ENCODE peak calls at places on chromosomes 3 and 15, in eight cellular contexts. One of them, this sample, is unnamed. For H3K9me3 and H3K9me2, the result is how much of the 10 kb centered on the place peaks cover.

GRCh38 chr3:16132190-16132589 is 42.3 kb upstream of the GALNT15 start:
- DNase-seq in PC-9: no peak
- DNase-seq in HCT116: no peak
- DNase-seq in hepatocyte: no peak
- DNase-seq in GM23248: no peak
- DNase-seq in PC-3: no peak
- DNase-seq in MM.1S: no peak
- DNase-seq in Karpas-422: peak
- DNase-seq in this sample: no peak

GRCh38 chr3:196979545-196979944 is 10.9 kb upstream of the PIGZ start:
- DNase-seq in PC-9: no peak
- DNase-seq in GM23248: peak
- DNase-seq in Karpas-422: no peak
- DNase-seq in PC-3: no peak
- DNase-seq in hepatocyte: peak
- DNase-seq in HCT116: no peak
- DNase-seq in MM.1S: no peak
- DNase-seq in this sample: no peak

GRCh38 chr3:187667526-187667925 is 2.7 kb downstream of the SST start:
- DNase-seq in PC-9: no peak
- DNase-seq in MM.1S: no peak
- DNase-seq in HCT116: no peak
- DNase-seq in GM23248: no peak
- DNase-seq in Karpas-422: no peak
- DNase-seq in hepatocyte: no peak
- DNase-seq in PC-3: no peak
- DNase-seq in this sample: no peak

GRCh38 chr3:43181202-43181910 is 75.5 kb upstream of the POMGNT2 start:
- DNase-seq in HCT116: no peak
- DNase-seq in hepatocyte: no peak
- DNase-seq in MM.1S: no peak
- DNase-seq in PC-9: peak
- DNase-seq in Karpas-422: no peak
- DNase-seq in PC-3: peak
- DNase-seq in GM23248: no peak
- DNase-seq in this sample: no peak

GRCh38 chr15:98954411-98954810 is 53.2 kb downstream of the PGPEP1L start:
- DNase-seq in GM23248: peak
- DNase-seq in PC-9: no peak
- DNase-seq in HCT116: no peak
- DNase-seq in PC-3: no peak
- DNase-seq in Karpas-422: no peak
- DNase-seq in MM.1S: no peak
- DNase-seq in hepatocyte: no peak
- DNase-seq in this sample: no peak

GRCh38 chr15:36605626-36606263 is 26.3 kb downstream of the CDIN1 start:
- DNase-seq in hepatocyte: no peak
- DNase-seq in Karpas-422: no peak
- DNase-seq in PC-3: no peak
- DNase-seq in GM23248: no peak
- DNase-seq in HCT116: no peak
- DNase-seq in PC-9: no peak
- DNase-seq in MM.1S: no peak
- DNase-seq in this sample: no peak

GRCh38 chr15:64092075-64092820 is 1.4 kb downstream of the CIAO2A start:
- DNase-seq in HCT116: no peak
- DNase-seq in GM23248: no peak
- DNase-seq in Karpas-422: peak
- DNase-seq in hepatocyte: no peak
- DNase-seq in MM.1S: peak
- DNase-seq in PC-9: no peak
- DNase-seq in PC-3: peak
- DNase-seq in this sample: peak

GRCh38 chr3:187709155-187709554 is 6.8 kb upstream of the RTP2 start:
- DNase-seq in hepatocyte: no peak
- DNase-seq in PC-3: peak
- DNase-seq in PC-9: no peak
- DNase-seq in Karpas-422: peak
- DNase-seq in GM23248: peak
- DNase-seq in MM.1S: no peak
- DNase-seq in HCT116: peak
- DNase-seq in this sample: peak

GRCh38 chr3:47019201-47019600 is 39.7 kb downstream of the NBEAL2 start:
- DNase-seq in Karpas-422: no peak
- DNase-seq in hepatocyte: no peak
- DNase-seq in PC-9: no peak
- DNase-seq in HCT116: no peak
- DNase-seq in PC-3: peak
- DNase-seq in GM23248: peak
- DNase-seq in MM.1S: no peak
- DNase-seq in this sample: no peak

GRCh38 chr15:62334581-62334980 is 169.5 kb upstream of the C2CD4B start:
- DNase-seq in PC-3: no peak
- DNase-seq in GM23248: no peak
- DNase-seq in PC-9: no peak
- DNase-seq in HCT116: no peak
- DNase-seq in Karpas-422: no peak
- DNase-seq in MM.1S: no peak
- DNase-seq in hepatocyte: no peak
- DNase-seq in this sample: no peak

GRCh38 chr3:71317749-71318458 is 265.6 kb downstream of the FOXP1 start:
- DNase-seq in PC-9: no peak
- DNase-seq in PC-3: no peak
- DNase-seq in HCT116: no peak
- DNase-seq in GM23248: peak
- DNase-seq in Karpas-422: peak
- DNase-seq in hepatocyte: no peak
- DNase-seq in MM.1S: no peak
- DNase-seq in this sample: peak

GRCh38 chr3:39284457-39284881 is 4.6 kb upstream of the CX3CR1 start:
- DNase-seq in PC-9: no peak
- DNase-seq in MM.1S: no peak
- DNase-seq in hepatocyte: no peak
- DNase-seq in Karpas-422: no peak
- DNase-seq in GM23248: no peak
- DNase-seq in HCT116: no peak
- DNase-seq in PC-3: no peak
- DNase-seq in this sample: no peak

GRCh38 chr3:156511987-156512677 is 42.8 kb downstream of the SSR3 start:
- DNase-seq in MM.1S: no peak
- DNase-seq in hepatocyte: no peak
- DNase-seq in PC-9: no peak
- DNase-seq in GM23248: no peak
- DNase-seq in PC-3: no peak
- DNase-seq in Karpas-422: no peak
- DNase-seq in HCT116: no peak
- DNase-seq in this sample: no peak

GRCh38 chr3:168165390-168166269 is 69.9 kb upstream of the GOLIM4 start:
- DNase-seq in PC-3: peak
- DNase-seq in Karpas-422: peak
- DNase-seq in MM.1S: peak
- DNase-seq in PC-9: peak
- DNase-seq in GM23248: peak
- DNase-seq in hepatocyte: peak
- DNase-seq in HCT116: peak
- DNase-seq in this sample: peak

GRCh38 chr15:50820808-50821382 is 55.4 kb upstream of the SPPL2A start:
- DNase-seq in PC-3: no peak
- DNase-seq in PC-9: no peak
- DNase-seq in Karpas-422: no peak
- DNase-seq in HCT116: no peak
- DNase-seq in hepatocyte: no peak
- DNase-seq in MM.1S: no peak
- DNase-seq in GM23248: no peak
- DNase-seq in this sample: no peak

GRCh38 chr3:4588410-4588809 is 95.3 kb downstream of the ITPR1 start:
- DNase-seq in PC-3: peak
- DNase-seq in GM23248: peak
- DNase-seq in PC-9: no peak
- DNase-seq in hepatocyte: peak
- DNase-seq in Karpas-422: no peak
- DNase-seq in MM.1S: no peak
- DNase-seq in HCT116: no peak
- DNase-seq in this sample: no peak

GRCh38 chr3:41907330-41908073 is 54.4 kb downstream of the ULK4 start:
- DNase-seq in PC-9: no peak
- DNase-seq in GM23248: peak
- DNase-seq in hepatocyte: no peak
- DNase-seq in MM.1S: no peak
- DNase-seq in Karpas-422: peak
- DNase-seq in HCT116: no peak
- DNase-seq in PC-3: peak
- DNase-seq in this sample: no peak

GRCh38 chr3:150495563-150496168 is 50.6 kb downstream of the SERP1 start:
- DNase-seq in Karpas-422: peak
- DNase-seq in PC-3: peak
- DNase-seq in MM.1S: peak
- DNase-seq in hepatocyte: peak
- DNase-seq in PC-9: no peak
- DNase-seq in GM23248: peak
- DNase-seq in HCT116: peak
- DNase-seq in this sample: peak

GRCh38 chr15:37452498-37452897 is 352.1 kb upstream of the MEIS2 start:
- DNase-seq in HCT116: no peak
- DNase-seq in hepatocyte: no peak
- DNase-seq in PC-9: no peak
- DNase-seq in PC-3: no peak
- DNase-seq in MM.1S: no peak
- DNase-seq in Karpas-422: no peak
- DNase-seq in GM23248: no peak
- DNase-seq in this sample: no peak

GRCh38 chr15:90716317-90716975 is 700 bp upstream of the BLM start:
- DNase-seq in PC-9: no peak
- DNase-seq in GM23248: peak
- DNase-seq in HCT116: no peak
- DNase-seq in PC-3: no peak
- DNase-seq in Karpas-422: peak
- DNase-seq in MM.1S: no peak
- DNase-seq in hepatocyte: no peak
- DNase-seq in this sample: peak

GRCh38 chr3:141769171-141769894 is 6.1 kb downstream of the GRK7 start:
- DNase-seq in PC-3: no peak
- DNase-seq in PC-9: no peak
- DNase-seq in HCT116: no peak
- DNase-seq in GM23248: peak
- DNase-seq in hepatocyte: no peak
- DNase-seq in MM.1S: no peak
- DNase-seq in Karpas-422: no peak
- DNase-seq in this sample: no peak

GRCh38 chr3:169117264-169117663 is 546.2 kb downstream of the MECOM start:
- DNase-seq in PC-9: no peak
- DNase-seq in GM23248: no peak
- DNase-seq in Karpas-422: no peak
- DNase-seq in HCT116: no peak
- DNase-seq in PC-3: no peak
- DNase-seq in MM.1S: no peak
- DNase-seq in hepatocyte: no peak
- DNase-seq in this sample: no peak

GRCh38 chr3:157282261-157283191 is 122.6 kb upstream of the CCNL1 start:
- DNase-seq in MM.1S: no peak
- DNase-seq in hepatocyte: peak
- DNase-seq in Karpas-422: no peak
- DNase-seq in PC-3: peak
- DNase-seq in GM23248: peak
- DNase-seq in HCT116: no peak
- DNase-seq in PC-9: peak
- DNase-seq in this sample: no peak

GRCh38 chr15:60212536-60212935 is 185.2 kb downstream of the ANXA2 start:
- DNase-seq in Karpas-422: peak
- DNase-seq in MM.1S: peak
- DNase-seq in PC-3: peak
- DNase-seq in HCT116: no peak
- DNase-seq in hepatocyte: no peak
- DNase-seq in GM23248: peak
- DNase-seq in PC-9: no peak
- DNase-seq in this sample: no peak

GRCh38 chr15:77731945-77732344 is 99.2 kb upstream of the LINGO1 start:
- DNase-seq in MM.1S: no peak
- DNase-seq in HCT116: no peak
- DNase-seq in GM23248: no peak
- DNase-seq in PC-3: no peak
- DNase-seq in hepatocyte: no peak
- DNase-seq in PC-9: no peak
- DNase-seq in Karpas-422: no peak
- DNase-seq in this sample: no peak

GRCh38 chr15:78906310-78906608 is 33.6 kb downstream of the MORF4L1 start:
- DNase-seq in hepatocyte: no peak
- DNase-seq in GM23248: peak
- DNase-seq in MM.1S: no peak
- DNase-seq in Karpas-422: no peak
- DNase-seq in HCT116: no peak
- DNase-seq in PC-3: peak
- DNase-seq in PC-9: peak
- DNase-seq in this sample: no peak
- H3K27ac ChIP-seq in hepatocyte: peak
- H3K27ac ChIP-seq in GM23248: peak
- H3K27ac ChIP-seq in MM.1S: no peak
- H3K27ac ChIP-seq in Karpas-422: no peak
- H3K27ac ChIP-seq in HCT116: no peak
- H3K27ac ChIP-seq in PC-3: peak
- H3K27ac ChIP-seq in PC-9: peak
- H3K27ac ChIP-seq in this sample: no peak

DNA sequence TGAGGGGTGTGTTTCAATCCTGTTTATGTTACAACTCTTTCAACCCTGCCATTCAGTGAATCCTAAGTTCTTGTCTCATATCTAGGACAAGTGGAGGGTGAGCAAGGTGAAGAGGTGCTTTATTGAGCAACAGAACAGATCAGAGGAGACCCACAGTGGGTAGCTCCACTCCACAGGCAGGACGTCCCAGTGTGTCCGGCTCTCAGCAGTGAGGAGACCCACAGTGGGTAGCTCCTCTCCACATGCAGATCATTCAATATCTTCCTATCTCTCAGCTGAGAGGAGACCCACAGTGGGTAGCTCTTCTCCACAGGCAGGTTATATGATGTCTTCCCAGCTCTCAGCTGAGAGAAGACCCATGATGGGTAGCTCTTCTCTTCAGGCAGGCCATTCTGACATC is 556.7 kb downstream of the SI start:
- DNase-seq in hepatocyte: no peak
- DNase-seq in MM.1S: no peak
- DNase-seq in PC-3: no peak
- DNase-seq in Karpas-422: no peak
- DNase-seq in HCT116: no peak
- DNase-seq in GM23248: no peak
- DNase-seq in PC-9: no peak
- DNase-seq in this sample: no peak
- H3K9me3 ChIP-seq in hepatocyte: under half
- H3K9me3 ChIP-seq in MM.1S: under half
- H3K9me3 ChIP-seq in PC-3: under half
- H3K9me3 ChIP-seq in Karpas-422: under half
- H3K9me3 ChIP-seq in HCT116: under half
- H3K9me3 ChIP-seq in GM23248: under half
- H3K9me3 ChIP-seq in PC-9: under half
- H3K9me3 ChIP-seq in this sample: under half

GRCh38 chr3:161042023-161042501 is 63.1 kb downstream of the B3GALNT1 start:
- DNase-seq in Karpas-422: no peak
- DNase-seq in HCT116: no peak
- DNase-seq in PC-9: no peak
- DNase-seq in PC-3: peak
- DNase-seq in GM23248: no peak
- DNase-seq in hepatocyte: peak
- DNase-seq in MM.1S: no peak
- DNase-seq in this sample: no peak
- H3K9me2 ChIP-seq in Karpas-422: under half
- H3K9me2 ChIP-seq in HCT116: under half
- H3K9me2 ChIP-seq in PC-9: under half
- H3K9me2 ChIP-seq in PC-3: under half
- H3K9me2 ChIP-seq in GM23248: under half
- H3K9me2 ChIP-seq in hepatocyte: under half
- H3K9me2 ChIP-seq in MM.1S: under half
- H3K9me2 ChIP-seq in this sample: under half

GRCh38 chr3:45642731-45643152 is 46.5 kb upstream of the SACM1L start:
- DNase-seq in MM.1S: no peak
- DNase-seq in PC-9: no peak
- DNase-seq in Karpas-422: no peak
- DNase-seq in PC-3: no peak
- DNase-seq in HCT116: no peak
- DNase-seq in GM23248: peak
- DNase-seq in hepatocyte: no peak
- DNase-seq in this sample: no peak
- H3K27ac ChIP-seq in MM.1S: no peak
- H3K27ac ChIP-seq in PC-9: peak
- H3K27ac ChIP-seq in Karpas-422: no peak
- H3K27ac ChIP-seq in PC-3: peak
- H3K27ac ChIP-seq in HCT116: no peak
- H3K27ac ChIP-seq in GM23248: peak
- H3K27ac ChIP-seq in hepatocyte: no peak
- H3K27ac ChIP-seq in this sample: no peak

This sample was measured in OCI-LY7.